ENCODE peak calls at places on chromosomes 1 and 21, in four cellular contexts. One of them, this sample, is unnamed.
A peak's percentile ranks its signal among the peaks of the same experiment; 100 is the strongest.

GRCh38 chr1:226912587-226913176 is 27.4 kb upstream of the COQ8A start:
- DNase-seq in K562: peak; percentile 68
- DNase-seq in HL-60: peak; percentile 11
- DNase-seq in GM12878: peak; percentile 19
- DNase-seq in this sample: peak; percentile 54

GRCh38 chr1:174008979-174009378 is 13.2 kb downstream of the RC3H1 start:
- DNase-seq in GM12878: no peak
- DNase-seq in K562: no peak
- DNase-seq in HL-60: peak; percentile 70
- DNase-seq in this sample: no peak

GRCh38 chr1:11594222-11594621 is 60.0 kb downstream of the FBXO2 start:
- DNase-seq in GM12878: no peak
- DNase-seq in K562: no peak
- DNase-seq in HL-60: no peak
- DNase-seq in this sample: no peak

GRCh38 chr1:40317394-40318074 is 448 bp upstream of the COL9A2 start:
- DNase-seq in K562: no peak
- DNase-seq in HL-60: no peak
- DNase-seq in GM12878: no peak
- DNase-seq in this sample: no peak

GRCh38 chr1:216434232-216434631 is 11.0 kb upstream of the USH2A start:
- DNase-seq in GM12878: no peak
- DNase-seq in K562: no peak
- DNase-seq in HL-60: no peak
- DNase-seq in this sample: no peak

GRCh38 chr1:183807549-183808168 is 2.7 kb downstream of the RGL1 start:
- DNase-seq in GM12878: peak; percentile 69
- DNase-seq in HL-60: no peak
- DNase-seq in K562: no peak
- DNase-seq in this sample: no peak

GRCh38 chr1:17587693-17588047 is 48.2 kb downstream of the ARHGEF10L start:
- DNase-seq in GM12878: no peak
- DNase-seq in K562: no peak
- DNase-seq in HL-60: no peak
- DNase-seq in this sample: no peak

GRCh38 chr1:90616395-90616794 is 100.7 kb downstream of the BARHL2 start:
- DNase-seq in HL-60: no peak
- DNase-seq in K562: peak; percentile 22
- DNase-seq in GM12878: no peak
- DNase-seq in this sample: no peak

GRCh38 chr1:201371841-201372240 is 5.6 kb downstream of the TNNT2 start:
- DNase-seq in K562: no peak
- DNase-seq in GM12878: no peak
- DNase-seq in HL-60: no peak
- DNase-seq in this sample: no peak

GRCh38 chr1:204435886-204436271 is 24.3 kb upstream of the PPP1R15B start:
- DNase-seq in K562: no peak
- DNase-seq in HL-60: no peak
- DNase-seq in GM12878: no peak
- DNase-seq in this sample: no peak

GRCh38 chr1:85027242-85027983 is 20.9 kb downstream of the MCOLN3 start:
- DNase-seq in K562: no peak
- DNase-seq in GM12878: no peak
- DNase-seq in HL-60: no peak
- DNase-seq in this sample: no peak

GRCh38 chr21:34932233-34932632 is 116.9 kb downstream of the RUNX1 start:
- DNase-seq in HL-60: no peak
- DNase-seq in K562: no peak
- DNase-seq in GM12878: no peak
- DNase-seq in this sample: no peak

GRCh38 chr1:93827633-93828436 is 51.2 kb downstream of the DNTTIP2 start:
- DNase-seq in HL-60: no peak
- DNase-seq in K562: no peak
- DNase-seq in GM12878: no peak
- DNase-seq in this sample: no peak

GRCh38 chr1:181969902-181970301 is 91.6 kb downstream of the ZNF648 start:
- DNase-seq in GM12878: no peak
- DNase-seq in K562: no peak
- DNase-seq in HL-60: no peak
- DNase-seq in this sample: no peak

GRCh38 chr1:227745568-227745967 is 10.3 kb downstream of the SNAP47 start:
- DNase-seq in GM12878: no peak
- DNase-seq in K562: no peak
- DNase-seq in HL-60: no peak
- DNase-seq in this sample: no peak

GRCh38 chr1:174964261-174964984 is 35.3 kb upstream of the CACYBP start:
- DNase-seq in K562: peak; percentile 22
- DNase-seq in GM12878: no peak
- DNase-seq in HL-60: peak; percentile 63
- DNase-seq in this sample: no peak

GRCh38 chr1:1510912-1511532 is 940 bp upstream of the ATAD3A start:
- DNase-seq in K562: peak; percentile 16
- DNase-seq in HL-60: no peak
- DNase-seq in GM12878: no peak
- DNase-seq in this sample: no peak

GRCh38 chr1:84985365-84985764 is 11.5 kb downstream of the MCOLN2 start:
- DNase-seq in K562: no peak
- DNase-seq in HL-60: no peak
- DNase-seq in GM12878: no peak
- DNase-seq in this sample: no peak

GRCh38 chr1:69671363-69672010 is 103.8 kb downstream of the LRRC7 start:
- DNase-seq in K562: no peak
- DNase-seq in HL-60: no peak
- DNase-seq in GM12878: no peak
- DNase-seq in this sample: no peak

GRCh38 chr1:33391669-33392068 is 39.2 kb downstream of the PHC2 start:
- DNase-seq in K562: no peak
- DNase-seq in GM12878: no peak
- DNase-seq in HL-60: no peak
- DNase-seq in this sample: no peak

GRCh38 chr1:118082984-118083383 is 102.0 kb downstream of the SPAG17 start:
- DNase-seq in GM12878: no peak
- DNase-seq in K562: no peak
- DNase-seq in HL-60: no peak
- DNase-seq in this sample: no peak

GRCh38 chr1:118074101-118074500 is 110.9 kb downstream of the SPAG17 start:
- DNase-seq in K562: no peak
- DNase-seq in HL-60: no peak
- DNase-seq in GM12878: no peak
- DNase-seq in this sample: no peak

GRCh38 chr1:118075116-118075515 is 109.9 kb downstream of the SPAG17 start:
- DNase-seq in K562: no peak
- DNase-seq in GM12878: no peak
- DNase-seq in HL-60: no peak
- DNase-seq in this sample: no peak

GRCh38 chr1:118081387-118081786 is 103.6 kb downstream of the SPAG17 start:
- DNase-seq in K562: no peak
- DNase-seq in HL-60: no peak
- DNase-seq in GM12878: peak; percentile 2
- DNase-seq in this sample: peak; percentile 2

GRCh38 chr1:118077331-118078055 is 107.5 kb downstream of the SPAG17 start:
- DNase-seq in K562: no peak
- DNase-seq in HL-60: no peak
- DNase-seq in GM12878: no peak
- DNase-seq in this sample: no peak
- TF ChIP-seq SPI1 in K562: no peak
- TF ChIP-seq SPI1 in HL-60: no peak
- TF ChIP-seq SPI1 in GM12878: no peak
- TF ChIP-seq SPI1 in this sample: no peak

DNA sequence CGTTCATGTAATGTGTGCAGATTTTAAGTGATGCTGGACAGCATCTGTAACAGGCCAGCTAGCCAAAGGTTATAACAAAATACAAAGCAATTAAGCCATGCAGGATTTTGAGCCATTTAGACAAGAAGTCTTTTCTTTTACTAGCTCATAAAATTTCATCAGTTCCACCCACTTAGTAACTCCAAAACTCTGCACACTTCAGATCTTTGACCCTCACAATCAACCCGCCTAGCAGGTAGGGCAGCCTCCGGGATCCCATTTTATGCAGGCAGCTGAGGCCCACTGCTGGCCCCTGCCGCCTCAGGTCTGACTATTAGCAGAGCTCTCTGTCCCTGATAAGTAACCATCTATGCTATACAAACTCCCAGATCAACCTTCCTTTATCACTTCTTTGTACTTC is 9.2 kb downstream of the LBR start:
- DNase-seq in HL-60: no peak
- DNase-seq in GM12878: no peak
- DNase-seq in K562: no peak
- DNase-seq in this sample: no peak
- TF ChIP-seq SPI1 in HL-60: no peak
- TF ChIP-seq SPI1 in GM12878: no peak
- TF ChIP-seq SPI1 in K562: no peak
- TF ChIP-seq SPI1 in this sample: no peak

GRCh38 chr1:212458817-212459216 is 26.1 kb downstream of the NENF start:
- DNase-seq in GM12878: no peak
- DNase-seq in K562: peak; percentile 71
- DNase-seq in HL-60: no peak
- DNase-seq in this sample: no peak
- TF ChIP-seq SPI1 in GM12878: no peak
- TF ChIP-seq SPI1 in K562: no peak
- TF ChIP-seq SPI1 in HL-60: no peak
- TF ChIP-seq SPI1 in this sample: no peak

GRCh38 chr1:221310180-221310579 is 430.9 kb downstream of the HLX start:
- DNase-seq in GM12878: no peak
- DNase-seq in K562: no peak
- DNase-seq in HL-60: no peak
- DNase-seq in this sample: no peak
- TF ChIP-seq SPI1 in GM12878: no peak
- TF ChIP-seq SPI1 in K562: no peak
- TF ChIP-seq SPI1 in HL-60: no peak
- TF ChIP-seq SPI1 in this sample: no peak

DNA sequence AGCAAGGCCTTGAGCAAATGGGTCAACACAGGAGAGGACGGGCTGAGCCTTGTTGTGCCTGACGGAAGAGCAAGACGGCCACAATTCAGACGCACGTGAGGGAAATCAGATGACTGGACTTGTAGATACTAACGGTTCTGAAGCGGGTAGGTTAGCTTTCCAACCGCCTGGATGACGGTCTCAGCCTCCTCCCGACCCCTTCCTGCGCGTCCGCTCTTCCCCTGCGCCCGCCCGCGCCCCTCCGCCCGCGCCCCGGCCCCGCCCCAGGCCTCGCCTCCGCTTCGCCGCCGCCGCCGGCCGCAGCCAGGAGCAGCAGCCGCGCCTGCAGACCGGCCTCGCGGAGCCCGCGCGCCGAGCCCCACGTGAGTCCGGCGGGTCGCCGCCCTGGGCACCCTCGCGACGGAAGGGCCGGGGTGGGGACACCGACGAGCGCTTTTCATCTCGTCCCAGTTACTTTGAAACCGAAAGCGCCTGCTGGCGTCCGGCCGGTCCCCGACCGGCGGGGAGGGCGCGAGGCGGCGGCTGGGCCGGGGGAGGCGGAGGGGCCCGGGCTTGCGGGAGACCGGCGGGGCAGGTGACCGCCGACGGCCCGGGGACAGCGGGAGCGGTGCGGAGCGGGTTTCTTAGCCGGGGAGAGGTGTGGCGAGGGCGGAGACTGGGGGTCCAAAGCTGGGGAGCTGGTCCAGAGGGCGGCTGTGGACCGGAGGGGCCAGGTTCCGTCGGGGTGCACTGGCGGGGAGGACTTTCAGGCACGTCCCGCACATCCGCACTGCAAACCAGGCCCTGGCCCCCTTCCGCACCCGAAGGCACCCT is at the start of gene TRAF5:
- DNase-seq in K562: peak; percentile 80
- DNase-seq in GM12878: no peak
- DNase-seq in HL-60: no peak
- DNase-seq in this sample: peak; percentile 42
- TF ChIP-seq SPI1 in K562: no peak
- TF ChIP-seq SPI1 in GM12878: no peak
- TF ChIP-seq SPI1 in HL-60: no peak
- TF ChIP-seq SPI1 in this sample: no peak

GRCh38 chr1:179082308-179083030 is 599 bp downstream of the TOR3A start:
- DNase-seq in HL-60: peak; percentile 34
- DNase-seq in K562: peak; percentile 86
- DNase-seq in GM12878: no peak
- DNase-seq in this sample: peak; percentile 41
- TF ChIP-seq SPI1 in HL-60: no peak
- TF ChIP-seq SPI1 in K562: no peak
- TF ChIP-seq SPI1 in GM12878: no peak
- TF ChIP-seq SPI1 in this sample: no peak

GRCh38 chr1:197521118-197521739 is 253.2 kb downstream of the CRB1 start:
- DNase-seq in HL-60: no peak
- DNase-seq in GM12878: no peak
- DNase-seq in K562: peak; percentile 52
- DNase-seq in this sample: peak; percentile 6

DNA sequence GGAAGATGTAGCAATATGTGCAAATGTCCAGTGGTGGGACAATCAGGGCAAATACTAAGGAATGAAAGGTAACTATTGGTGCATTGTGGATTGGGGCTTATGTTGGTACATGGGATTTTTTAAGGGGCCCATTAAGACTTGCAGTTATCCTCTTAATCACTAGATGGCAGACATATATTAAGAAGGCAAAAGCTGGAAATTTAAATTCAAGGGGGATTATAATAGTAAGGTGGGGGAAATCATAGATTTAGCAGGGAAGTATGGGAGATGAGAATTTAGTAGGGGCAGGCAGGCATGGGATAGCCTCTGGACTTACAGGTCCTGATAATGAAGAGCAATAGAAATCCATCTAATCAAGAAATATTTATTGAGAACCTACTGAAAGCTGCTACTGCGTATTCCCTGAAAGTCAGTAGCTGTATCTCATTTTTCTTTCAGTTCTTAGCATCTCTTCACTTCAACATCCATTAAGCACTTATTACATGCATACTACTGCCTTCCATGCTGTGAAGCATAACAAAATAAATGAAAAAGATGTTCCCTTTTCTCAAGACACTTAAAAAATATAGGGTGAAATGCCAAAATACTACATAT is 251.8 kb downstream of the CRB1 start:
- DNase-seq in K562: peak; percentile 16
- DNase-seq in HL-60: no peak
- DNase-seq in GM12878: no peak
- DNase-seq in this sample: no peak
- TF ChIP-seq SPI1 in K562: no peak
- TF ChIP-seq SPI1 in HL-60: no peak
- TF ChIP-seq SPI1 in GM12878: no peak
- TF ChIP-seq SPI1 in this sample: no peak